ENCODE peak calls at places on chromosome 14, in nine cellular contexts. Z is stomach, I is upper lobe of left lung, X is brain microvascular endothelial cell, B is ascending aorta, M is uterus, L is GM06990, R is hepatocyte, N is mucosa of descending colon. F is an unnamed sample. For H3K36me3, the result is how much of the 10 kb centered on the place peaks cover.

GRCh38 chr14:40417777-40418401 is 985.7 kb upstream of the FBXO33 start:
- DNase-seq in M (no peak), L (no peak), N (no peak), Z (peak), B (no peak), I (no peak), R (peak), X (no peak), F (peak)

GRCh38 chr14:24367506-24368214 is at the start of gene NFATC4:
- DNase-seq in X (peak), I (no peak), R (peak), B (peak), Z (peak), L (no peak), N (peak), M (peak), F (peak)

GRCh38 chr14:101235042-101235871 is 326.0 kb upstream of the DIO3 start:
- DNase-seq in R (peak), M (peak), Z (peak), X (peak), N (peak), L (no peak), I (peak), B (peak), F (peak)

GRCh38 chr14:99947695-99948094 is 117.5 kb upstream of the EVL start:
- DNase-seq in I (no peak), Z (no peak), M (no peak), X (no peak), L (no peak), R (no peak), N (no peak), B (no peak), F (no peak)

GRCh38 chr14:42045393-42045792 is 438.7 kb downstream of the LRFN5 start:
- DNase-seq in R (no peak), L (no peak), B (no peak), Z (no peak), N (no peak), I (no peak), M (no peak), X (no peak), F (no peak)

GRCh38 chr14:50816419-50817047 is 14.4 kb downstream of the NIN start:
- DNase-seq in Z (no peak), N (no peak), X (peak), B (no peak), L (no peak), R (no peak), M (peak), I (no peak), F (peak)

GRCh38 chr14:101365329-101366158 is 195.8 kb upstream of the DIO3 start:
- DNase-seq in M (peak), Z (no peak), L (no peak), I (peak), R (no peak), N (no peak), X (no peak), B (no peak), F (no peak)

GRCh38 chr14:39417014-39417413 is 15.2 kb downstream of the FBXO33 start:
- DNase-seq in R (no peak), Z (no peak), B (no peak), N (no peak), L (no peak), I (no peak), X (no peak), M (no peak), F (peak)

GRCh38 chr14:84643438-84643837 is 886.5 kb upstream of the FLRT2 start:
- DNase-seq in N (no peak), L (no peak), Z (no peak), R (no peak), I (no peak), X (no peak), M (no peak), B (no peak), F (no peak)

GRCh38 chr14:23518716-23519115 is 32.8 kb downstream of the ZFHX2 start:
- DNase-seq in R (no peak), L (no peak), N (no peak), I (no peak), B (no peak), M (no peak), X (no peak), Z (no peak), F (no peak)

GRCh38 chr14:64005822-64006221 is 153.0 kb downstream of the SYNE2 start:
- DNase-seq in M (no peak), Z (no peak), R (no peak), X (no peak), N (no peak), L (no peak), B (no peak), I (no peak), F (no peak)

GRCh38 chr14:63996575-63997220 is 143.9 kb downstream of the SYNE2 start:
- DNase-seq in R (no peak), M (no peak), B (no peak), L (no peak), I (no peak), X (peak), N (no peak), Z (no peak), F (peak)

GRCh38 chr14:63996016-63996415 is 143.2 kb downstream of the SYNE2 start:
- DNase-seq in I (no peak), B (no peak), R (no peak), X (no peak), L (no peak), M (no peak), Z (no peak), N (no peak), F (peak)

GRCh38 chr14:63995285-63995684 is 142.5 kb downstream of the SYNE2 start:
- DNase-seq in X (no peak), R (no peak), Z (no peak), I (no peak), M (no peak), L (no peak), B (no peak), N (no peak), F (no peak)

DNA sequence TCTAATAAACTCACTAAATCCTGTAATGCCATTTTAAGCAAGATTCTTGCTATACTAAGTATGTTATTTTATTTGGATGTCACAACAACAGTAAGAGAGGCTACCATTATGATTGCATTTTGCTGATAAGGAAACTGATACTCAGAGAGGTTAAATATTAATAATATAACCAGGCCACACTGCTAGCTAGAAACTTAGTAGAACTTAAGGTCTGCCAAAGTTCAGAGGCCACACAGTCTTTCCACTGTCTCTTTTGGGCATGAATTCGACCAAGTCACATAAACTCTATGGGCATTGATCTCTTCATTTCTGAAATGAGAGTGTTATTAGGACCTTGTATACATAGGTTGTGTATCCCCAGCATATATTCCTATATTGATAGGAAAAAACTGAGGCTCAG is 147.9 kb downstream of the SYNE2 start:
- DNase-seq in I (no peak), X (no peak), M (no peak), Z (no peak), L (no peak), N (no peak), R (no peak), B (no peak), F (no peak)
- H3K36me3 ChIP-seq in I (under half), X (under half), M (under half), Z (under half), L (under half), N (under half), R (under half), B (half or more), F (under half)

GRCh38 chr14:58281969-58282368 is 16.4 kb upstream of the ARID4A start:
- DNase-seq in B (no peak), I (no peak), L (no peak), X (no peak), Z (no peak), R (no peak), N (no peak), M (no peak), F (no peak)
- H3K36me3 ChIP-seq in B (under half), I (under half), L (under half), X (under half), Z (under half), R (under half), N (under half), M (under half), F (half or more)

GRCh38 chr14:103070263-103070885 is 13.0 kb upstream of the CDC42BPB start:
- DNase-seq in N (no peak), B (no peak), M (no peak), Z (no peak), L (no peak), R (no peak), X (no peak), I (no peak), F (no peak)
- H3K36me3 ChIP-seq in N (under half), B (under half), M (under half), Z (under half), L (under half), R (under half), X (under half), I (under half), F (under half)

GRCh38 chr14:30496852-30497251 is 62.1 kb upstream of the G2E3 start:
- DNase-seq in Z (no peak), X (no peak), M (no peak), I (no peak), N (no peak), B (no peak), L (no peak), R (no peak), F (no peak)
- H3K36me3 ChIP-seq in Z (under half), X (under half), M (under half), I (under half), N (under half), B (under half), L (under half), R (under half), F (under half)

DNA sequence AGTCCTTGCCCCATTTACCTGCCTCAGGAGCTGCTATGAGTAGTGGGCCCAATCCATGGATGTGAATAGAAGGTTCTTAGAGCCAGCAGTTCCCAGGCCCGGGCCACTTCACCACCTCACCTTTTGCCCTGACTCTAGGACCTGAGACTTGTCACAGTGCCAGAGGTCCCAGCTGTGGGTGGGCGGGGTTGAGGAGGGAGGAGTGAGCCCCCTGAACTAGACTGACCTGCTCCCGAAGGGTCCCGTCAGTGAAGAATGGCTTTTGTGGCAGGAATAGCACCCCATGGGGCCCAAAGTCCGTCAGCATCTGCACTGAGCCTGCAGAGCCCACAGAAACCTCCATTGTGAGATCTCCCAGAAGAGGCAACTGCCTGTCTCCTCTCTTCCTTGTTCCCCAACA is 12.9 kb downstream of the ABCD4 start:
- DNase-seq in M (no peak), R (no peak), I (no peak), X (no peak), B (no peak), Z (no peak), L (no peak), N (no peak), F (no peak)
- H3K36me3 ChIP-seq in M (under half), R (under half), I (half or more), X (under half), B (half or more), Z (half or more), L (under half), N (under half), F (under half)

DNA sequence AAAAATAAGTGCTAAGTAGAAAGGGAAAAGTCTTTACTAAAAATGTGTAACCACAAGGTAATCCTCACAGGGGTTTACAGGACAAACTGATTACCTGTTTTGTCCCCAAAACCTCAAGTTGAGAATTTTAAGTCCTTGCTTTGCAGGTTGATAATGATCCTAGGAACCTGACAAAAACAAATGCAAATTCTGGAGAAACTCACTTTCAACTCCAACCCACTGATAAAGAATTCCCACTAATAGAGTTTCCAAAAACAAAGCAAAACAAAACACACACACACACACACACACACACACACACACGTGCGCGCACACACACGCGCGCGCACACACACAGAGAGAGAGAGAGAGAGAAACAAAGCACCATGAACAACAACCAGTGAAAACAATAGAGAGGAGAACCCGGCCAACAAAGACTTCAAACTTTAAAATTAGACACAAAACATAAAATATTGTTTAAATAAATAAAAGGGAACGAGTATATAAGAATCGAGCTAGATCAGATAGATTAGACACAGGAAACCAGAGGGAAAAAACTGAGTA is 187.0 kb upstream of the FOXN3 start:
- DNase-seq in N (no peak), X (no peak), R (no peak), I (peak), L (no peak), Z (no peak), B (no peak), M (no peak), F (no peak)
- H3K36me3 ChIP-seq in N (under half), X (under half), R (under half), I (under half), L (under half), Z (under half), B (under half), M (under half), F (under half)

DNA sequence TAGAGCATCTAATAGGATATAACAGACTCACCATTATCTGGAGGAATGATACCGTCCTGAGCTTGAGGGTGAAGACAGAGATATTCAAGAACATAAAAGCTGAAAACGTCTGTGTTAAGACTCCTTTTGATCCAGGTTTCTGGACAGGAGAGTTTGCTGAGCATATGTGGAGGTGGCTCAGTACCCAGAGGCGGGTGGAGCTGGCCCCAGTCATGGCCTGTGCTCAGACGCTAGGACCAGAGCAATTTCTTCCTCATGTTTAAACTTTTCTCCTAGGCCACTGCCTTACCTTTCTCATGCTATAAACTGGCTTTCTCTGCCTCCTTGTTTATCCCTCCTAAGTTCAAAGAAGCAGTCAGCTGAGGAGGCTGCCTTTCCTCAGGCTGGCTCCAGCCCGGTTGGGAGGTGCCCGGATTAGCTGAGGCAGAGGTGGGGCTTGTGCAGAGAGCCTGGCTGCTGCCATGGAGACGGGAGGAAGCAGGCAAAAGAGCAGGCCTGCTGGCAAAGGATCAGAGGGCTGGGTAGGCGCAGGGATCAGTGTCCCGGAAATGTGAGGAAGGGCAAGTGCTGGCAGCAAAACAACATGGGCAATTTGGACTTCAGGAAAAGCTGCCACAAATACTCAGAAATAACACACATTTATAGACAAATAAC is 13.7 kb downstream of the COA8 start:
- DNase-seq in Z (peak), X (peak), N (peak), M (peak), R (peak), B (peak), I (no peak), L (no peak), F (peak)
- H3K36me3 ChIP-seq in Z (under half), X (under half), N (under half), M (under half), R (under half), B (under half), I (under half), L (under half), F (under half)

GRCh38 chr14:36270191-36270590 is 50.2 kb downstream of the MBIP start:
- DNase-seq in X (no peak), L (no peak), B (no peak), M (no peak), R (no peak), Z (no peak), I (no peak), N (no peak), F (no peak)
- H3K36me3 ChIP-seq in X (under half), L (under half), B (under half), M (under half), R (under half), Z (under half), I (under half), N (under half), F (under half)

F was measured in A673.